ENCODE peak calls at places on chromosomes 16 and 17, in ten cellular contexts. A is lower leg skin, D is heart left ventricle, H is sigmoid colon, L is suprapubic skin, N is transverse colon, I is K562, C is breast epithelium, W is HCT116, Q is body of pancreas. K is an unnamed sample.
A peak's percentile ranks its signal among the peaks of the same experiment; 100 is the strongest.

GRCh38 chr17:7095642-7096041 is 15.6 kb upstream of the CLEC10A start:
- DNase-seq in A (no peak), D (no peak), H (no peak), L (no peak), N (no peak), I (no peak), C (no peak), W (no peak), Q (no peak), K (no peak)

GRCh38 chr17:39717660-39718059 is 12.7 kb downstream of the MIEN1 start:
- DNase-seq in A (no peak), D (no peak), H (no peak), L (no peak), N (no peak), I (no peak), C (no peak), W (no peak), Q (no peak), K (no peak)

GRCh38 chr16:85969591-85969990 is 70.6 kb downstream of the IRF8 start:
- DNase-seq in A (no peak), D (no peak), H (no peak), L (no peak), N (no peak), I (no peak), C (no peak), W (no peak), Q (no peak), K (no peak)

GRCh38 chr17:42387663-42388380 is 420 bp downstream of the STAT3 start:
- DNase-seq in A (peak; percentile 58), D (peak; percentile 50), H (peak; percentile 80), L (peak; percentile 83), N (peak; percentile 69), I (peak; percentile 48), C (peak; percentile 60), W (no peak), Q (peak; percentile 64), K (peak; percentile 92)

GRCh38 chr17:31674305-31674704 is 184.7 kb downstream of the COPRS start:
- DNase-seq in A (no peak), D (no peak), H (no peak), L (no peak), N (no peak), I (no peak), C (no peak), W (no peak), Q (no peak), K (no peak)

GRCh38 chr16:56480776-56481467 is 29.6 kb downstream of the OGFOD1 start:
- DNase-seq in A (no peak), D (no peak), H (no peak), L (no peak), N (no peak), I (no peak), C (no peak), W (no peak), Q (no peak), K (no peak)

GRCh38 chr16:46620265-46621005 is 744 bp downstream of the SHCBP1 start:
- DNase-seq in A (no peak), D (no peak), H (no peak), L (no peak), N (no peak), I (peak; percentile 22), C (no peak), W (no peak), Q (no peak), K (no peak)

GRCh38 chr17:50064253-50064991 is 8.5 kb downstream of the ITGA3 start:
- DNase-seq in A (peak; percentile 54), D (peak; percentile 54), H (peak; percentile 86), L (no peak), N (peak; percentile 41), I (peak; percentile 21), C (peak; percentile 74), W (peak; percentile 86), Q (no peak), K (peak; percentile 75)

GRCh38 chr16:15653227-15653626 is 3.2 kb downstream of the NDE1 start:
- DNase-seq in A (no peak), D (peak; percentile 46), H (peak; percentile 85), L (peak; percentile 63), N (peak; percentile 20), I (no peak), C (no peak), W (no peak), Q (no peak), K (no peak)

GRCh38 chr17:41678907-41679739 is 9.6 kb upstream of the EIF1 start:
- DNase-seq in A (no peak), D (no peak), H (peak; percentile 48), L (no peak), N (no peak), I (peak; percentile 74), C (no peak), W (no peak), Q (no peak), K (no peak)

GRCh38 chr17:70945386-70945785 is 776.1 kb downstream of the KCNJ2 start:
- DNase-seq in A (no peak), D (no peak), H (no peak), L (no peak), N (no peak), I (no peak), C (no peak), W (no peak), Q (no peak), K (no peak)

GRCh38 chr16:4706871-4707270 is 13.5 kb downstream of the NUDT16L1 start:
- DNase-seq in A (no peak), D (no peak), H (no peak), L (no peak), N (no peak), I (no peak), C (no peak), W (no peak), Q (no peak), K (no peak)

GRCh38 chr17:80259642-80260535 is 763 bp upstream of the RNF213 start:
- DNase-seq in A (peak; percentile 37), D (peak; percentile 81), H (peak; percentile 84), L (peak; percentile 78), N (peak; percentile 73), I (peak; percentile 95), C (no peak), W (no peak), Q (peak; percentile 75), K (peak; percentile 95)

GRCh38 chr16:20620770-20621169 is 44.6 kb upstream of the ACSM2B start:
- DNase-seq in A (no peak), D (no peak), H (no peak), L (no peak), N (no peak), I (no peak), C (no peak), W (no peak), Q (no peak), K (no peak)

GRCh38 chr17:82389379-82389778 is 17.8 kb downstream of the UTS2R start:
- DNase-seq in A (no peak), D (no peak), H (no peak), L (no peak), N (no peak), I (no peak), C (no peak), W (no peak), Q (no peak), K (no peak)

GRCh38 chr17:74002241-74002640 is 201.2 kb upstream of the RPL38 start:
- DNase-seq in A (no peak), D (no peak), H (no peak), L (no peak), N (no peak), I (no peak), C (no peak), W (no peak), Q (no peak), K (no peak)

GRCh38 chr16:68577352-68577853 is 38.3 kb downstream of the ZFP90 start:
- DNase-seq in A (no peak), D (no peak), H (no peak), L (no peak), N (no peak), I (no peak), C (no peak), W (no peak), Q (no peak), K (no peak)

GRCh38 chr16:15949210-15950166 is at the start of gene ABCC1:
- DNase-seq in A (no peak), D (peak; percentile 51), H (no peak), L (no peak), N (peak; percentile 57), I (peak; percentile 93), C (no peak), W (no peak), Q (peak; percentile 45), K (peak; percentile 90)

GRCh38 chr16:89473791-89474414 is 16.5 kb downstream of the ANKRD11 start:
- DNase-seq in A (no peak), D (no peak), H (no peak), L (no peak), N (no peak), I (no peak), C (no peak), W (no peak), Q (no peak), K (peak; percentile 64)

DNA sequence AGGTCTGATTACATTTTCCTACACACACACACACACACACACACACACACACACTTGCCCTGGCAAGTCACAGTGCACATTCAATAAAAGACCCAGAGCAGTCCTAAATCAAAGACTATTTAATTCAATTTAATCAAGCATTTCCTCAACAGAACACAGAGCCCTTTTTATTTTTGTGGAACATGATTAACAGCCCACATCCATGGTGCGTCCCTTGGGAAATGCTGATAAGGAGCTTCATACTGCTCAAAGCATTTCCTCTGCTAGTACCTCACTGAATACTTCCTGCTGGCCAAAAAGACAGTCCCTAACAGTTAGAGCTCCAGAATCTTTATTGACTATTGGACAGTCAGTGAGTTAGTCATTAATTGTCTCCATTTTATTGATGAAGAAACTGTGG is 43.1 kb upstream of the MYH10 start:
- DNase-seq in A (no peak), D (peak; percentile 71), H (no peak), L (no peak), N (no peak), I (no peak), C (no peak), W (no peak), Q (peak; percentile 28), K (no peak)
- TF ChIP-seq POLR2A in A (no peak), D (no peak), H (no peak), L (no peak), N (no peak), I (no peak), C (no peak), W (no peak), Q (no peak), K (no peak)

GRCh38 chr17:75524971-75525805 is at the start of gene LLGL2:
- DNase-seq in A (peak; percentile 50), D (peak; percentile 79), H (peak; percentile 81), L (no peak), N (peak; percentile 94), I (peak; percentile 96), C (peak; percentile 79), W (peak; percentile 86), Q (peak; percentile 92), K (peak; percentile 96)
- TF ChIP-seq POLR2A in A (no peak), D (no peak), H (peak; percentile 57), L (no peak), N (peak; percentile 81), I (peak; percentile 53), C (no peak), W (peak; percentile 76), Q (peak; percentile 80), K (no peak)

GRCh38 chr17:28371245-28372202 is at the start of gene SARM1:
- DNase-seq in A (peak; percentile 59), D (peak; percentile 91), H (peak; percentile 95), L (peak; percentile 91), N (peak; percentile 88), I (peak; percentile 92), C (no peak), W (peak; percentile 31), Q (peak; percentile 63), K (peak; percentile 96)
- TF ChIP-seq POLR2A in A (no peak), D (peak; percentile 27), H (no peak), L (no peak), N (no peak), I (no peak), C (no peak), W (no peak), Q (no peak), K (no peak)

GRCh38 chr17:16215273-16215964 is at the start of gene NCOR1:
- DNase-seq in A (peak; percentile 88), D (peak; percentile 97), H (peak; percentile 95), L (peak; percentile 93), N (peak; percentile 94), I (peak; percentile 72), C (peak; percentile 90), W (peak; percentile 82), Q (peak; percentile 93), K (peak; percentile 99)
- TF ChIP-seq POLR2A in A (peak; percentile 34), D (peak; percentile 71), H (peak; percentile 83), L (peak; percentile 89), N (peak; percentile 93), I (peak; percentile 90), C (peak; percentile 83), W (peak; percentile 91), Q (peak; percentile 86), K (peak; percentile 42)